ENCODE peak calls at places on chromosomes 4 and X, in five cellular contexts. K is K562, O is A549, Y is SK-N-SH, G is GM12878. B is an unnamed sample.

GRCh38 chr4:1602621-1603412 is 81.3 kb downstream of the FAM53A start:
- DNase-seq in K (no peak), O (no peak), Y (no peak), G (no peak), B (no peak)

GRCh38 chrX:111349934-111350333 is 62.1 kb downstream of the DCX start:
- DNase-seq in K (no peak), O (no peak), Y (no peak), G (no peak), B (no peak)

GRCh38 chr4:73922766-73923630 is 53.8 kb downstream of the CXCL1 start:
- DNase-seq in K (no peak), O (peak), Y (no peak), G (no peak), B (peak)

GRCh38 chrX:63283331-63283730 is 67.8 kb downstream of the SPIN4 start:
- DNase-seq in K (no peak), O (no peak), Y (no peak), G (no peak), B (no peak)

GRCh38 chr4:35087216-35087615 is 1157.1 kb downstream of the ARAP2 start:
- DNase-seq in K (no peak), O (no peak), Y (no peak), G (no peak), B (no peak)

GRCh38 chrX:9394212-9394611 is 70.6 kb upstream of the TBL1X start:
- DNase-seq in K (no peak), O (no peak), Y (no peak), G (no peak), B (no peak)

GRCh38 chr4:6472387-6473263 is at the start of gene PPP2R2C:
- DNase-seq in K (peak), O (peak), Y (peak), G (no peak), B (no peak)

GRCh38 chr4:24856586-24856985 is 56.3 kb downstream of the CCDC149 start:
- DNase-seq in K (no peak), O (no peak), Y (peak), G (peak), B (peak)

GRCh38 chrX:97850911-97851310 is 967.2 kb downstream of the RPA4 start:
- DNase-seq in K (no peak), O (no peak), Y (no peak), G (no peak), B (peak)

GRCh38 chrX:153726286-153727107 is 1.8 kb downstream of the ABCD1 start:
- DNase-seq in K (peak), O (no peak), Y (peak), G (peak), B (peak)

GRCh38 chrX:104195013-104195412 is 28.8 kb downstream of the FAM199X start:
- DNase-seq in K (no peak), O (no peak), Y (no peak), G (no peak), B (no peak)

GRCh38 chrX:104189862-104190261 is 23.6 kb downstream of the FAM199X start:
- DNase-seq in K (no peak), O (no peak), Y (no peak), G (no peak), B (no peak)

GRCh38 chrX:104193485-104193884 is 27.2 kb downstream of the FAM199X start:
- DNase-seq in K (no peak), O (no peak), Y (no peak), G (no peak), B (peak)

DNA sequence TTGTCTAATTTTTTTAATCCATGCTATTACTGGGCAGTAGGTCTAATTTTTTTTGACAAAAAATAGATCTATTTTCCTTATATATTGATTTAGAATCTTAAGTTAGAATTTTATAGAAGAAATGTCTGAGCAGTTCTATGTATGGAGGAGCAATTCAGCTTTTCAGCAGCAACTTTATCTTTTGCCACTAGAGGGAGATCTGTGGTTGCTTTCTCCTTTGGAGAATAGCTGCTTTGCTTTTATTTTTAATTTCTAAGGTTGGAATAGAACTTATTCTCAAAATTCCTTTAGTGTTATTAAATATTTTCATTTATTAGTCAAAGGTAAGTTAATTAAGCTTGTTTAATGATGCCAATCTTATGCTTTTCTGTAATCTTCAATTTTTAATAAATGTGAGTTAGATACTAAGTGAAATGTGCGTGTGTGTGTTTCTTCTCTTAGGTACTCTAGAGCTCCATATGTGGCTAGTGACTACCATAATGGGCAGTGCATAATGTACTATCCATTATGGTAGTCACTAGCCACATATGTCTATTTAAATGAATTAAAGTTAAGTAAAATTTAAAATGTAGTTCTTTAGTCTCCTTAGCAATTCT is 29.3 kb downstream of the FAM199X start:
- DNase-seq in K (peak), O (peak), Y (peak), G (no peak), B (peak)
- TF ChIP-seq SMC3 in K (no peak), O (peak), Y (peak), G (peak), B (peak)

GRCh38 chr4:112318239-112319142 is 21.3 kb downstream of the ALPK1 start:
- DNase-seq in K (no peak), O (no peak), Y (no peak), G (peak), B (no peak)

GRCh38 chr4:112311516-112311915 is 14.3 kb downstream of the ALPK1 start:
- DNase-seq in K (no peak), O (no peak), Y (no peak), G (no peak), B (no peak)

GRCh38 chr4:112315446-112315845 is 18.3 kb downstream of the ALPK1 start:
- DNase-seq in K (no peak), O (no peak), Y (no peak), G (no peak), B (no peak)

GRCh38 chr4:112316333-112316732 is 19.2 kb downstream of the ALPK1 start:
- DNase-seq in K (no peak), O (no peak), Y (no peak), G (no peak), B (no peak)

GRCh38 chr4:112312610-112313239 is 15.6 kb downstream of the ALPK1 start:
- DNase-seq in K (no peak), O (no peak), Y (no peak), G (peak), B (no peak)
- TF ChIP-seq SMC3 in K (no peak), O (no peak), Y (no peak), G (peak), B (no peak)

GRCh38 chrX:115284877-115285276 is 4.6 kb upstream of the LUZP4 start:
- DNase-seq in K (no peak), O (no peak), Y (no peak), G (no peak), B (no peak)

DNA sequence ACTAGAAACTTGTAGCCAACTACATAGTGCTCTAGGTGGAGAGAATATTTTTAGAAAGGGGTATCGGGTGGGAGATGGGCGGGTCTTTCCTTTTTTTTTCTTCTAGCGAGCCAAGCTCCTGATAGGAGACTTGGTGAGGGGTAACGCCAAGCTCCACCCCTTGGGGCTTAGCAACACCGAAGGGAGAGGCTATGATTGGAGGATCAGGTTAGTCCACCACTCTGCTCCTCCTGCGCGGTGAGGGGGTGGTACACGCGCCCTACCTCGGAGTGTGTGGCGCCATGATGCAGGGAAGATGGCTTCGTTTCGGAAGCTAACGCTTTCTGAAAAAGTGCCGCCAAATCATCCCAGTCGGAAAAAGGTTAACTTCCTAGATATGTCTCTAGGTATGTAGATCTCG is at the start of gene LUZP4:
- DNase-seq in K (peak), O (no peak), Y (no peak), G (no peak), B (no peak)
- TF ChIP-seq SMC3 in K (no peak), O (no peak), Y (no peak), G (no peak), B (no peak)

GRCh38 chr4:37421614-37422013 is 177.1 kb downstream of the NWD2 start:
- DNase-seq in K (no peak), O (no peak), Y (no peak), G (no peak), B (no peak)

GRCh38 chr4:37422102-37422501 is 177.6 kb downstream of the NWD2 start:
- DNase-seq in K (no peak), O (no peak), Y (no peak), G (no peak), B (no peak)

GRCh38 chr4:37423310-37423709 is 178.8 kb downstream of the NWD2 start:
- DNase-seq in K (no peak), O (no peak), Y (no peak), G (no peak), B (no peak)

GRCh38 chr4:37424753-37425152 is 180.2 kb downstream of the NWD2 start:
- DNase-seq in K (no peak), O (no peak), Y (no peak), G (no peak), B (no peak)

GRCh38 chr4:37422638-37423037 is 178.1 kb downstream of the NWD2 start:
- DNase-seq in K (no peak), O (no peak), Y (no peak), G (no peak), B (no peak)
- TF ChIP-seq SMC3 in K (no peak), O (no peak), Y (no peak), G (no peak), B (no peak)

GRCh38 chrX:3728454-3728853 is 15.0 kb upstream of the PRKX start:
- DNase-seq in K (no peak), O (no peak), Y (no peak), G (no peak), B (peak)
- TF ChIP-seq SMC3 in K (no peak), O (no peak), Y (no peak), G (no peak), B (no peak)